ENCODE peak calls at places on chromosomes 12 and 14, in nine cellular contexts. L, W, S, K, M, U, H, Q and A are unnamed samples.

GRCh38 chr14:50830044-50830931 is 674 bp downstream of the NIN start:
- DNase-seq in L (peak), Q (peak), H (peak), K (peak), S (no peak), W (peak), M (no peak), U (peak), A (no peak)

GRCh38 chr14:31419179-31420012 is 954 bp downstream of the HEATR5A start:
- DNase-seq in K (no peak), Q (no peak), U (no peak), H (no peak), W (no peak), S (no peak), L (no peak), M (no peak), A (no peak)

GRCh38 chr14:74856366-74856765 is 19.6 kb downstream of the PROX2 start:
- DNase-seq in L (no peak), K (no peak), W (no peak), U (no peak), Q (no peak), S (no peak), M (no peak), H (peak), A (no peak)

GRCh38 chr12:102543494-102543893 is 63.1 kb upstream of the IGF1 start:
- DNase-seq in H (no peak), K (no peak), L (no peak), M (no peak), W (no peak), S (no peak), Q (no peak), U (peak), A (no peak)

GRCh38 chr12:45388545-45388944 is 172.7 kb downstream of the ANO6 start:
- DNase-seq in W (peak), L (peak), S (no peak), Q (no peak), M (peak), K (peak), U (peak), H (peak), A (no peak)

GRCh38 chr12:131085125-131085815 is 131.6 kb downstream of the ADGRD1 start:
- DNase-seq in M (no peak), U (no peak), L (no peak), Q (peak), W (peak), K (no peak), S (peak), H (no peak), A (no peak)

GRCh38 chr12:56785141-56785865 is 22.2 kb downstream of the HSD17B6 start:
- DNase-seq in H (no peak), Q (peak), U (no peak), M (no peak), K (no peak), S (no peak), W (no peak), L (no peak), A (no peak)

GRCh38 chr14:49160983-49161382 is 425.2 kb downstream of the RPS29 start:
- DNase-seq in Q (no peak), H (no peak), S (no peak), L (no peak), U (no peak), W (no peak), M (no peak), K (no peak), A (no peak)

GRCh38 chr14:35222324-35222723 is 69.9 kb upstream of the PSMA6 start:
- DNase-seq in M (no peak), S (no peak), W (no peak), L (no peak), U (no peak), H (no peak), K (no peak), Q (no peak), A (no peak)

GRCh38 chr14:58752782-58753181 is 115.0 kb downstream of the DACT1 start:
- DNase-seq in H (peak), U (no peak), K (peak), S (peak), L (peak), W (no peak), M (no peak), Q (peak), A (no peak)

GRCh38 chr12:2458113-2458414 is 336.7 kb upstream of the FKBP4 start:
- DNase-seq in M (no peak), K (no peak), W (no peak), L (no peak), H (no peak), U (no peak), S (no peak), Q (no peak), A (no peak)

GRCh38 chr12:40970320-40970907 is 217.7 kb upstream of the PDZRN4 start:
- DNase-seq in K (no peak), S (no peak), H (no peak), W (peak), L (no peak), U (peak), M (no peak), Q (no peak), A (no peak)

GRCh38 chr12:82608706-82609105 is 78.0 kb upstream of the TMTC2 start:
- DNase-seq in M (no peak), L (no peak), U (no peak), S (no peak), H (no peak), K (no peak), W (no peak), Q (no peak), A (no peak)

GRCh38 chr12:130838951-130839769 is at the start of gene STX2:
- DNase-seq in Q (peak), M (peak), K (peak), H (peak), W (peak), S (peak), U (peak), L (peak), A (peak)

GRCh38 chr12:108419949-108420348 is 80.8 kb upstream of the CMKLR1 start:
- DNase-seq in Q (no peak), S (no peak), U (no peak), W (no peak), M (no peak), L (no peak), H (no peak), K (no peak), A (no peak)

GRCh38 chr14:94867931-94868597 is 98.2 kb upstream of the GSC start:
- DNase-seq in K (no peak), S (no peak), L (no peak), M (no peak), W (peak), H (peak), Q (no peak), U (peak), A (no peak)

GRCh38 chr14:88961214-88961613 is 136.8 kb downstream of the TTC8 start:
- DNase-seq in M (no peak), U (no peak), Q (no peak), S (no peak), W (no peak), K (peak), L (peak), H (peak), A (no peak)

GRCh38 chr14:96090441-96091148 is 51.4 kb downstream of the C14orf132 start:
- DNase-seq in L (peak), Q (no peak), H (peak), K (peak), U (no peak), S (peak), W (peak), M (peak), A (no peak)

GRCh38 chr12:54401127-54401526 is 16.6 kb upstream of the ZNF385A start:
- DNase-seq in M (no peak), H (no peak), U (no peak), K (no peak), W (no peak), S (no peak), Q (no peak), L (no peak), A (no peak)

GRCh38 chr12:12441891-12442461 is 85.1 kb downstream of the BORCS5 start:
- DNase-seq in S (no peak), K (no peak), M (no peak), H (no peak), L (no peak), U (no peak), Q (no peak), W (no peak), A (no peak)

GRCh38 chr14:38311655-38312054 is 55.8 kb upstream of the CLEC14A start:
- DNase-seq in U (no peak), H (no peak), W (no peak), K (no peak), Q (no peak), M (no peak), L (no peak), S (no peak), A (no peak)

GRCh38 chr14:24817638-24818053 is 183.7 kb upstream of the GZMB start:
- DNase-seq in L (peak), S (no peak), M (no peak), K (peak), H (no peak), U (peak), W (no peak), Q (no peak), A (no peak)

GRCh38 chr12:57735952-57736742 is 2.4 kb downstream of the AGAP2 start:
- DNase-seq in L (no peak), W (peak), K (no peak), M (no peak), U (peak), H (no peak), S (no peak), Q (peak), A (no peak)

GRCh38 chr12:100365411-100365810 is 8.5 kb downstream of the SLC17A8 start:
- DNase-seq in H (no peak), M (no peak), L (no peak), U (no peak), K (no peak), W (no peak), Q (no peak), S (no peak), A (no peak)

GRCh38 chr14:72559227-72559626 is 334.7 kb downstream of the DPF3 start:
- DNase-seq in K (no peak), L (no peak), Q (no peak), M (no peak), H (no peak), W (no peak), U (no peak), S (no peak), A (no peak)

GRCh38 chr14:34498684-34499412 is 36.8 kb upstream of the SPTSSA start:
- DNase-seq in K (peak), S (no peak), U (peak), H (peak), Q (no peak), L (peak), W (peak), M (no peak), A (peak)

GRCh38 chr12:63857771-63858670 is 13.5 kb downstream of the SRGAP1 start:
- DNase-seq in S (no peak), K (no peak), W (no peak), Q (no peak), L (no peak), M (no peak), U (no peak), H (no peak), A (no peak)

GRCh38 chr12:97456792-97457191 is 5.8 kb upstream of the RMST start:
- DNase-seq in Q (no peak), M (no peak), L (no peak), U (peak), K (no peak), W (no peak), H (no peak), S (no peak), A (no peak)

GRCh38 chr14:75399819-75400678 is 27.8 kb upstream of the JDP2 start:
- DNase-seq in U (no peak), K (peak), M (no peak), S (peak), W (no peak), L (peak), H (peak), Q (peak), A (no peak)

GRCh38 chr14:49754570-49755097 is 13.3 kb upstream of the KLHDC2 start:
- DNase-seq in L (no peak), Q (no peak), S (no peak), H (no peak), W (no peak), M (no peak), K (no peak), U (no peak), A (no peak)

GRCh38 chr12:100959481-100959880 is 164.9 kb downstream of the ANO4 start:
- DNase-seq in L (no peak), U (no peak), H (peak), W (no peak), K (no peak), M (peak), S (no peak), Q (no peak), A (no peak)

GRCh38 chr12:62328296-62328921 is 68.2 kb downstream of the USP15 start:
- DNase-seq in W (no peak), L (no peak), Q (no peak), K (no peak), H (no peak), S (no peak), M (no peak), U (no peak), A (no peak)

GRCh38 chr12:95253386-95253785 is 35.8 kb downstream of the VEZT start:
- DNase-seq in U (no peak), M (no peak), W (no peak), S (no peak), K (no peak), L (no peak), Q (no peak), H (no peak), A (no peak)

GRCh38 chr14:88565427-88565826 is 2.6 kb downstream of the ZC3H14 start:
- DNase-seq in L (no peak), W (no peak), M (no peak), U (no peak), H (no peak), Q (no peak), S (no peak), K (no peak), A (no peak)

GRCh38 chr12:109877504-109878246 is 2.7 kb downstream of the GLTP start:
- DNase-seq in U (no peak), L (no peak), S (no peak), Q (no peak), K (no peak), W (no peak), H (no peak), M (no peak), A (no peak)
- H3K4me3 ChIP-seq in U (peak), L (no peak), S (peak), Q (no peak), K (no peak), W (no peak), H (no peak), M (no peak), A (no peak)

DNA sequence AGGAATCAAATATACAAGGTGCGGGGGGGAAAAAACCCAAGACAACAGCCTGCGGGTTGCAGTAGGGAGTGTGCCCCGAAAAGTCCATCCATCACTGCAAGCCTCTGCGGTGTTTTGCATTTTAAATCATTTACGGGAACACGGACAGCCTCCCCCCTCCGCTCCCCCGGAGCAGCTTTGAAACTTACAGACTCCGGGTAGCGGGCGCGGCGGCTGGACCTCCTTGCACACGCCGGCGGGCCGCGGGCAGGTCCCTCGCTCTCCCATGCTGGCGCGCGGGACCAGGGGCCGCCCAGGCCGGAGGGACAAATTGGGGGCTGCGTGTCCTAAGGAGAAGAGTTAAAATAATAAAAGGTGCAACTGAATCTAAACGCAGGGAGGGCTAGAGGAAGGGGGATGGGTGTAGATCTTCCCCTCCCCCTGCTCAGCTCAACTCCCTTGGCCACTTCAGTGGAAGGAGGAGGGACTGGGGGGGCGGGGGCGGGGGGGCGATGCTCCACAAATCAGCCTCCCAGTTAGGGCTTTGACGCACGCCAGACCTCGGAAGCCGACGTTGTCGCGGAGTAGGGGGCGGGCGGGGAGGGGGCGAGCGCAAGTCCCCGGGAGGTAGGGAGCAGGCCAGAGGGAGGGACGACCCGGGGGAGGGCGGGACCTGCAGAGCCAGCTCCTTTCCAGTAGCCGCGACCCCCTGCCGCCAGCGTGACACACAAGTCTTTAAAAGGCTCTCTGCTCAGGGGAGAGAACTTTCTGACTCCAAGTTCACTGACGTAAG is at the start of gene KCNJ8:
- DNase-seq in M (peak), S (peak), W (peak), H (peak), L (peak), U (peak), Q (peak), K (peak), A (no peak)
- H3K4me3 ChIP-seq in M (peak), S (peak), W (peak), H (peak), L (no peak), U (peak), Q (peak), K (peak), A (peak)

DNA sequence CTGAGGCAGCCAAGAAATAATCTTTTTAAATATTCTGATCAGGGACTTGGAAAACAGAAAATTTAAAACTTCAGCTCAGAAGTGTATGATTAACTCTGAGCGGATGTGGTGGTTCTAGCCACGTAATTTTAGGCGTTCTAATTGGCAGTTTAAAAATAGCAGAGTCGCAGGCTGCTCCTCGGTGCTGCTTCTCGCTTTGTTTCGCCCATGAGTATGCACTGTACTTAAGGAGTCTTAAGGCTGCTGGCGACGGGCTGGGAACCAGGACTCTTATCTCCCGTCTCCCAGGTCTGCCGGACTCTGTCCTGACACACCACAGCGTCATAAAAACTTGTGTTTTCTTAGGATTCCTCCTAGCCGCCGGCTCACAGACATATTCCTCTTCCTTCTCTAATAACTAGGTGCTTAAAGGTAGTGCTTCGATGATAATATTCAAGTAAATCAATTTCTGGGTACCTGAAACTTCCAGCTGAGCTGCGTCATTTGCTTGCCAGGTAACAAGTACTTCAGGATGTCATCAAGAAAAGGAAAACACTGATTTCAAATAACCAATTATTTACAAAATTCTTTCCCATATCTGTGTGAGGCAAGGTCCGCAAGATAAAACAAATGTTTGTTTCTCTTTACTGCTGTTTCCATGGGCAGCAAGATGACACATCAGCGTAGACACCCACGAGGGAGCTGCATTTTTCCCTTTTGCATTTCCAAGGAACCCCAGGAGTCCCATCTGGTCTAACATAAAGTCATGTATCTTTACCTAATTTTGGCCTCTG is 113.2 kb upstream of the PELI2 start:
- DNase-seq in L (peak), M (peak), S (no peak), Q (no peak), U (peak), H (peak), W (no peak), K (peak), A (peak)
- H3K4me3 ChIP-seq in L (no peak), M (peak), S (peak), Q (peak), U (no peak), H (no peak), W (no peak), K (no peak), A (no peak)

GRCh38 chr14:77158175-77158908 is 16.8 kb upstream of the ZDHHC22 start:
- DNase-seq in H (no peak), K (no peak), M (peak), L (no peak), W (peak), S (no peak), Q (no peak), U (peak), A (peak)
- H3K4me3 ChIP-seq in H (no peak), K (no peak), M (no peak), L (no peak), W (no peak), S (no peak), Q (no peak), U (peak), A (no peak)

GRCh38 chr12:88035271-88035906 is 6.2 kb upstream of the C12orf50 start:
- DNase-seq in H (peak), S (peak), Q (peak), U (peak), L (peak), W (peak), K (peak), M (peak), A (peak)

GRCh38 chr12:88035907-88036289 is 6.7 kb upstream of the C12orf50 start:
- DNase-seq in S (no peak), H (peak), W (peak), K (peak), U (peak), M (no peak), Q (no peak), L (peak), A (no peak)

GRCh38 chr12:88037770-88038169 is 8.6 kb upstream of the C12orf50 start:
- DNase-seq in M (no peak), U (no peak), H (no peak), Q (no peak), K (no peak), W (no peak), L (no peak), S (no peak), A (no peak)

DNA sequence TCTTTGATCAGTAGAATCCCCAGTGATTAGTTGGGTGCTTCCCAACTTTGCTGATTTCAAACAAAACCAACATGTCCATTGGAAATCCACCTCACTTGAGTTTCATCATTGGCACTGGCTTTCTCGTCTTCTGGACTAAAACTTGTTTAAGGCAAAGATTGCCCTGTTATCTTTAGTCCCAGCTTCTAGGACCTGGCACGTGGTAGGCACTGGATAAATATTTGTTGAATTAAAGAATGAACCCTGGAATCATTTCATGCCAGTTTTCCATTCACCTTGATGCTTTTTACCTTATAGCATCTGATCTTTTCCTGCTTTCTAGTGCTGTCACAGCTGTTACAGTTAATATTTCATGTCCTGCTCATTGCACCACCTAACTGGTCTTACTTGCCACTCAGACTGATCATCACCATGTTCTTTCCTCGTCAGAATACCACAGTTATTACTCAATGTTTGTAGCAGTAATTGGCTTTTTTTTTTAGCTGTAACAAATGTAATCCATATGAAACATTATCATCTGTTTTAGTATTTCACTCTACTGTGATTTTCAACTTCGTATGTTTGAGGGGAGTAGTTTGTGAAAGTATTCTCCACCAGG is 7.3 kb upstream of the C12orf50 start:
- DNase-seq in H (peak), K (no peak), S (no peak), L (peak), W (no peak), Q (no peak), M (no peak), U (no peak), A (no peak)
- H3K4me3 ChIP-seq in H (peak), K (peak), S (peak), L (no peak), W (peak), Q (no peak), M (peak), U (peak), A (peak)